ENCODE peak calls at places on chromosomes 4 and X, in eight cellular contexts. I, T, D, K, W, M, O and E are unnamed samples.
A peak's percentile ranks its signal among the peaks of the same experiment; 100 is the strongest.

GRCh38 chr4:6280365-6280996 is 10.8 kb downstream of the WFS1 start:
- DNase-seq in I (no peak), T (no peak), D (no peak), K (no peak), W (peak; percentile 32), M (no peak), O (peak; percentile 58), E (no peak)

GRCh38 chr4:41332666-41333065 is 75.9 kb downstream of the UCHL1 start:
- DNase-seq in I (no peak), T (no peak), D (no peak), K (no peak), W (no peak), M (no peak), O (no peak), E (no peak)

GRCh38 chr4:38802561-38803355 is 1.8 kb downstream of the TLR1 start:
- DNase-seq in I (no peak), T (no peak), D (no peak), K (no peak), W (peak; percentile 7), M (no peak), O (no peak), E (no peak)

GRCh38 chr4:137414802-137415201 is 117.5 kb downstream of the PCDH18 start:
- DNase-seq in I (no peak), T (no peak), D (no peak), K (no peak), W (no peak), M (no peak), O (no peak), E (no peak)

GRCh38 chrX:118228041-118228440 is 111.4 kb upstream of the KLHL13 start:
- DNase-seq in I (no peak), T (no peak), D (no peak), K (no peak), W (no peak), M (no peak), O (no peak), E (no peak)

GRCh38 chr4:175953960-175954521 is 111.6 kb upstream of the WDR17 start:
- DNase-seq in I (peak; percentile 4), T (no peak), D (no peak), K (no peak), W (peak; percentile 35), M (no peak), O (no peak), E (no peak)

GRCh38 chr4:121758896-121759568 is 5.9 kb downstream of the SMIM43 start:
- DNase-seq in I (no peak), T (no peak), D (no peak), K (no peak), W (peak; percentile 32), M (peak; percentile 33), O (no peak), E (no peak)

GRCh38 chr4:1470393-1470670 is 64.1 kb upstream of the NKX1-1 start:
- DNase-seq in I (no peak), T (no peak), D (no peak), K (no peak), W (no peak), M (no peak), O (peak; percentile 16), E (no peak)

GRCh38 chr4:186472948-186473347 is 82.4 kb downstream of the MTNR1A start:
- DNase-seq in I (peak; percentile 39), T (no peak), D (peak; percentile 43), K (no peak), W (peak; percentile 52), M (peak; percentile 66), O (peak; percentile 57), E (no peak)

GRCh38 chr4:13403833-13404232 is 80.3 kb downstream of the RAB28 start:
- DNase-seq in I (no peak), T (no peak), D (no peak), K (no peak), W (no peak), M (no peak), O (no peak), E (no peak)

GRCh38 chr4:73267050-73267449 is 8.5 kb upstream of the ANKRD17 start:
- DNase-seq in I (no peak), T (no peak), D (no peak), K (no peak), W (no peak), M (no peak), O (no peak), E (no peak)

GRCh38 chr4:9921326-9921725 is 100.0 kb downstream of the SLC2A9 start:
- DNase-seq in I (peak; percentile 77), T (no peak), D (peak; percentile 68), K (no peak), W (no peak), M (no peak), O (peak; percentile 87), E (no peak)

GRCh38 chr4:138182838-138183426 is 59.2 kb downstream of the SLC7A11 start:
- DNase-seq in I (peak; percentile 52), T (no peak), D (no peak), K (peak; percentile 8), W (peak; percentile 67), M (peak; percentile 83), O (no peak), E (no peak)

GRCh38 chr4:25031077-25031606 is 396 bp upstream of the LGI2 start:
- DNase-seq in I (peak; percentile 50), T (no peak), D (peak; percentile 54), K (peak; percentile 27), W (no peak), M (peak; percentile 67), O (peak; percentile 82), E (no peak)

GRCh38 chr4:146643812-146644401 is 5.2 kb downstream of the POU4F2 start:
- DNase-seq in I (peak; percentile 78), T (no peak), D (no peak), K (no peak), W (peak; percentile 54), M (peak; percentile 49), O (no peak), E (no peak)

GRCh38 chr4:519885-520595 is 21.0 kb downstream of the PIGG start:
- DNase-seq in I (no peak), T (peak; percentile 59), D (no peak), K (no peak), W (no peak), M (no peak), O (no peak), E (no peak)

DNA sequence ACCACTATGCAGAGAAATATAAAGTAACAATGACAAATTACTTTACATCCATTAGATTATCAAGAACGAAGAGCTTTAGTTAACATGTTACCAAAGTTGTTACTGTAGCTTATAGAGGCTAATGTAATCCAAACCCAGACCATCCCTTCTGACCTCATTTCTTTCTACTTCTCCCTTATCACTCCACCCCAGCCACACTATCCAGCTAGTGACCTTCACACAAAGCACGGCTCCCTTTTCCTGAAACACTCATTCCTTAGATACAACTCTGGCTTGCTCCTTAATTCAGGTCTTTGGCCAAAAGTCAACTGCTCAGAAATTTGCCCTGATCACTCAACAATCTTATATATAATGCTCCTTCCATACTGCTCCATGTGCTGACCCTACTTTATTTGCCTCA is 67.8 kb downstream of the EIF4E start:
- DNase-seq in I (no peak), T (no peak), D (no peak), K (no peak), W (no peak), M (peak; percentile 24), O (no peak), E (no peak)
- H3K27me3 ChIP-seq in I (no peaks in the 10 kb centered on the region), T (no peaks in the 10 kb centered on the region), D (no peaks in the 10 kb centered on the region), K (no peaks in the 10 kb centered on the region), W (no peaks in the 10 kb centered on the region), M (no peaks in the 10 kb centered on the region), O (no peaks in the 10 kb centered on the region), E (no peaks in the 10 kb centered on the region)

GRCh38 chr4:139454646-139455045 is 725 bp downstream of the RAB33B start:
- DNase-seq in I (no peak), T (no peak), D (no peak), K (no peak), W (peak; percentile 3), M (no peak), O (no peak), E (no peak)

GRCh38 chr4:139452000-139452399 is 1.9 kb upstream of the RAB33B start:
- DNase-seq in I (no peak), T (no peak), D (no peak), K (no peak), W (no peak), M (no peak), O (no peak), E (no peak)

GRCh38 chr4:139453041-139453370 is 915 bp upstream of the RAB33B start:
- DNase-seq in I (no peak), T (no peak), D (no peak), K (no peak), W (peak; percentile 65), M (no peak), O (no peak), E (peak; percentile 57)

GRCh38 chr4:139454111-139454600 is at the start of gene RAB33B:
- DNase-seq in I (peak; percentile 95), T (no peak), D (no peak), K (no peak), W (no peak), M (peak; percentile 94), O (no peak), E (no peak)

DNA sequence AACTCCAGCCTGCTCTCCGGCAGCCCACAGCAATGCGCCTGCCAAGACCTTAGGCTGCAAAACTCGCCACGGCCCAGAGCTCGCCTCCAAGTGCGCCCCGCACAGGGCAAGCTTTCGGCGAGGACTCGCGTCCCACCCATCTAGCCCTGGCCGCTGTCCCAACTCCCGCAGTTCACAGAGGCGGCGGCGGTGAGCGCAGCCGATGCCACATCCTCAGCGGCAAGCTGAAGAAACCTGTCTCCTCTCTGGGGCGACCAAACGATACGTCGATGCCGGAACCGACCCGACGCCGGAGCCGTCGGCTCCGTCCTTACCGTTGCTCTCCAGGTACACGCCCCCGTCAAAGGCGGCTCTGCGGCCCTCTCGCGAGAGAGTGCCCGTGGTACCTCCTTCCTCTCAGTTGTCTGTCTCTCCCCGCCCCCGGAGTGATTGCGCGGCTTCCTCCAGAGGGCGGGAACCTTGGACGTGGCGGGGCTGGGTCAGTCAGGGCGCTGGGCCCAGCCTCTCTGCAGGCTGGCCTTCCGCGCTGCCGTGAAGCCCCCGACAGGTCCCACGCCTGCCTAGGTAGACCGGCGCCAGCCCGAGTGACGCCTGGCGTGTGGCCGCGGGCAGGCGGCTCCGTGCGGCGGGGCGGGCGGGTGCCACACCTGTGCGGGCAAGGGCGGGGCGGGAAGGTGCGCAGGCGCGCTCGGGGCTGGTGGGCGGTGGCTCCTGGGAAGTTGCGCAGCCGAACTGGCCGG is 380 bp upstream of the RAB33B start:
- DNase-seq in I (peak; percentile 97), T (peak; percentile 100), D (peak; percentile 97), K (peak; percentile 98), W (peak; percentile 93), M (peak; percentile 99), O (peak; percentile 99), E (peak; percentile 96)
- TF ChIP-seq CTCF in I (no peak), T (peak; percentile 9), D (no peak), K (peak; percentile 46), W (peak; percentile 41), M (no peak), O (peak; percentile 40), E (peak; percentile 4)

DNA sequence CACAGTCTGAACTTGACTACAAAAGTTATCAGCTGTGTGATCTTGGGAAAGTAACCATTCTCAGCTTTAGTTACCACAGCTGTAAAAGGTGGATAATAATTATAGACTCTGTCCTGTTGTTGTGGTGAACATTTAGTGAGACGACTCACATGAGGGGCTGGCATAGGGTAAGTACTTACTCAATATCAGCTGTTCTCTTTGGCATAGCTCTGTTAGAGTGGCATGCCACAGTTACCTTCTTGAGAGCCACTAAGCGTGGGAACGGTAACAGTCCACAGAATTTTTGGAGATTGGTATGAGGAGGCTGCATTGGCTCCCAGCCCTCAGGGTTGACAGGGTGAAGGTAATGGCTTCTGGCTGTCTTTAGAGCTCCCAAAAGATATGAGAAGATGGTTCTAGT is 13.2 kb upstream of the HAND2 start:
- DNase-seq in I (no peak), T (no peak), D (no peak), K (no peak), W (no peak), M (no peak), O (no peak), E (no peak)
- H3K27me3 ChIP-seq in I (peaks cover 100% of the 10 kb centered on the region), T (peaks cover 39% of the 10 kb centered on the region), D (peaks cover 20% of the 10 kb centered on the region), K (no peaks in the 10 kb centered on the region), W (peaks cover 93% of the 10 kb centered on the region), M (peaks cover 29% of the 10 kb centered on the region), O (peaks cover 82% of the 10 kb centered on the region), E (peaks cover 65% of the 10 kb centered on the region)

GRCh38 chrX:39242187-39242586 is 440.9 kb downstream of the MID1IP1 start:
- DNase-seq in I (peak; percentile 44), T (no peak), D (peak; percentile 42), K (peak; percentile 5), W (peak; percentile 59), M (peak; percentile 23), O (peak; percentile 73), E (no peak)
- TF ChIP-seq CTCF in I (peak; percentile 56), T (no peak), D (peak; percentile 64), K (peak; percentile 35), W (peak; percentile 78), M (peak; percentile 28), O (peak; percentile 75), E (peak; percentile 46)